ENCODE peak calls at places on chromosomes 5 and 9, in six cellular contexts. One of them, this sample, is unnamed.

GRCh38 chr5:1702318-1702717 is 97.3 kb downstream of the MRPL36 start:
- DNase-seq in C1 segment of cervical spinal cord: no peak
- DNase-seq in GM13977: no peak
- DNase-seq in mammary epithelial cell: no peak
- DNase-seq in KG1: no peak
- DNase-seq in HEK293T: no peak
- DNase-seq in this sample: no peak

GRCh38 chr5:159601216-159601615 is 270.9 kb upstream of the IL12B start:
- DNase-seq in C1 segment of cervical spinal cord: no peak
- DNase-seq in GM13977: no peak
- DNase-seq in mammary epithelial cell: no peak
- DNase-seq in KG1: no peak
- DNase-seq in HEK293T: no peak
- DNase-seq in this sample: no peak

GRCh38 chr5:133359861-133360260 is 252.5 kb downstream of the FSTL4 start:
- DNase-seq in C1 segment of cervical spinal cord: no peak
- DNase-seq in GM13977: no peak
- DNase-seq in mammary epithelial cell: no peak
- DNase-seq in KG1: no peak
- DNase-seq in HEK293T: no peak
- DNase-seq in this sample: no peak

GRCh38 chr5:35046754-35047153 is 995 bp downstream of the AGXT2 start:
- DNase-seq in C1 segment of cervical spinal cord: no peak
- DNase-seq in GM13977: no peak
- DNase-seq in mammary epithelial cell: peak
- DNase-seq in KG1: no peak
- DNase-seq in HEK293T: no peak
- DNase-seq in this sample: no peak

GRCh38 chr9:14098102-14098501 is 215.8 kb downstream of the NFIB start:
- DNase-seq in C1 segment of cervical spinal cord: no peak
- DNase-seq in GM13977: no peak
- DNase-seq in mammary epithelial cell: no peak
- DNase-seq in KG1: no peak
- DNase-seq in HEK293T: no peak
- DNase-seq in this sample: no peak

GRCh38 chr5:146313027-146313426 is 25.6 kb upstream of the POU4F3 start:
- DNase-seq in C1 segment of cervical spinal cord: no peak
- DNase-seq in GM13977: no peak
- DNase-seq in mammary epithelial cell: no peak
- DNase-seq in KG1: peak
- DNase-seq in HEK293T: no peak
- DNase-seq in this sample: no peak

GRCh38 chr5:147452137-147452838 is 57.6 kb downstream of the DPYSL3 start:
- DNase-seq in C1 segment of cervical spinal cord: no peak
- DNase-seq in GM13977: no peak
- DNase-seq in mammary epithelial cell: no peak
- DNase-seq in KG1: no peak
- DNase-seq in HEK293T: no peak
- DNase-seq in this sample: peak

GRCh38 chr5:16809816-16810502 is 126.1 kb downstream of the MYO10 start:
- DNase-seq in C1 segment of cervical spinal cord: no peak
- DNase-seq in GM13977: no peak
- DNase-seq in mammary epithelial cell: no peak
- DNase-seq in KG1: no peak
- DNase-seq in HEK293T: no peak
- DNase-seq in this sample: no peak

This sample was measured in G401.